ENCODE peak calls at places on chromosomes 11 and 22, in eight cellular contexts. N is Daoy, X is NCI-H524 treated with DMSO at 0.1 percent for 48 hours, V is G401, I is T1000, U is GM06990, C is RCC 7860, J is tibial nerve. K is an unnamed sample.

GRCh38 chr11:36333468-36333867 is 37.4 kb downstream of the PRR5L start:
- DNase-seq in J (no peak), V (no peak), I (no peak), X (no peak), N (no peak), U (no peak), C (no peak), K (no peak)

GRCh38 chr11:86041975-86042378 is 26.9 kb downstream of the PICALM start:
- DNase-seq in U (peak), N (peak), I (peak), V (peak), C (peak), J (peak), X (peak), K (peak)

GRCh38 chr11:117992620-117993019 is 6.4 kb downstream of the IL10RA start:
- DNase-seq in U (no peak), C (no peak), V (no peak), N (no peak), X (no peak), J (no peak), I (no peak), K (no peak)

GRCh38 chr22:19798825-19799224 is 38.2 kb downstream of the TBX1 start:
- DNase-seq in X (no peak), N (no peak), I (no peak), U (no peak), C (no peak), V (no peak), J (peak), K (no peak)

GRCh38 chr22:28137036-28137435 is 218.0 kb upstream of the PITPNB start:
- DNase-seq in N (no peak), V (no peak), U (no peak), J (no peak), I (no peak), C (no peak), X (no peak), K (no peak)

GRCh38 chr22:36753916-36754315 is 22.0 kb downstream of the IFT27 start:
- DNase-seq in C (no peak), V (no peak), N (no peak), U (no peak), J (no peak), X (no peak), I (no peak), K (no peak)

GRCh38 chr11:57458410-57459111 is 1.8 kb upstream of the RTN4RL2 start:
- DNase-seq in X (peak), I (no peak), N (peak), V (peak), J (no peak), U (peak), C (no peak), K (no peak)

GRCh38 chr11:118219696-118220095 is 5.1 kb downstream of the JAML start:
- DNase-seq in N (no peak), I (no peak), J (no peak), C (no peak), X (no peak), U (no peak), V (no peak), K (no peak)

GRCh38 chr11:18853086-18853720 is 61.6 kb upstream of the PTPN5 start:
- DNase-seq in X (no peak), J (no peak), I (no peak), C (peak), V (peak), U (peak), N (peak), K (no peak)

GRCh38 chr11:73429121-73429740 is 53.0 kb downstream of the RELT start:
- DNase-seq in X (no peak), C (no peak), V (no peak), J (no peak), U (no peak), I (no peak), N (no peak), K (peak)

GRCh38 chr11:36702330-36703054 is 104.5 kb upstream of the RAG2 start:
- DNase-seq in U (peak), N (peak), V (peak), X (peak), I (peak), C (peak), J (no peak), K (peak)

GRCh38 chr11:35237860-35238715 is 99.1 kb downstream of the CD44 start:
- DNase-seq in J (no peak), U (no peak), N (peak), C (no peak), I (no peak), V (peak), X (no peak), K (no peak)

GRCh38 chr11:131561486-131561885 is 191.1 kb downstream of the NTM start:
- DNase-seq in C (no peak), V (no peak), X (no peak), I (no peak), U (no peak), J (no peak), N (peak), K (no peak)

GRCh38 chr22:42905702-42906183 is 48.7 kb upstream of the ARFGAP3 start:
- DNase-seq in U (no peak), I (no peak), J (no peak), C (no peak), X (no peak), V (peak), N (peak), K (peak)

GRCh38 chr11:107780775-107781174 is 68.9 kb upstream of the SLN start:
- DNase-seq in I (no peak), C (no peak), N (no peak), V (peak), X (no peak), J (no peak), U (no peak), K (no peak)

GRCh38 chr11:132844956-132845355 is 687.3 kb downstream of the OPCML start:
- DNase-seq in N (peak), V (peak), X (no peak), I (no peak), U (no peak), J (no peak), C (peak), K (peak)

GRCh38 chr11:82811369-82811768 is 77.7 kb upstream of the FAM181B start:
- DNase-seq in V (no peak), J (no peak), C (no peak), I (no peak), X (no peak), N (no peak), U (no peak), K (no peak)

GRCh38 chr22:28148816-28149465 is 229.9 kb upstream of the PITPNB start:
- DNase-seq in N (no peak), V (no peak), J (no peak), I (no peak), C (no peak), X (no peak), U (no peak), K (no peak)

GRCh38 chr22:23240639-23241389 is 60.5 kb downstream of the BCR start:
- DNase-seq in N (no peak), C (no peak), X (no peak), I (no peak), U (no peak), J (no peak), V (no peak), K (no peak)

GRCh38 chr22:49670610-49671330 is 156.9 kb downstream of the BRD1 start:
- DNase-seq in J (no peak), U (no peak), N (peak), X (peak), V (no peak), C (no peak), I (no peak), K (no peak)

GRCh38 chr11:120522736-120523135 is 11.2 kb downstream of the GRIK4 start:
- DNase-seq in J (no peak), X (no peak), C (no peak), N (no peak), V (no peak), I (no peak), U (no peak), K (no peak)

GRCh38 chr11:100883860-100884259 is 196.8 kb downstream of the ARHGAP42 start:
- DNase-seq in V (no peak), C (no peak), J (no peak), U (no peak), X (no peak), I (no peak), N (no peak), K (no peak)

GRCh38 chr22:39661842-39662676 is 91.5 kb downstream of the CACNA1I start:
- DNase-seq in V (no peak), U (no peak), C (no peak), N (peak), J (no peak), X (no peak), I (no peak), K (no peak)

GRCh38 chr22:45475063-45475747 is 27.5 kb upstream of the FBLN1 start:
- DNase-seq in X (no peak), I (no peak), V (no peak), N (no peak), J (no peak), U (no peak), C (no peak), K (no peak)

GRCh38 chr11:73625690-73626318 is 20.6 kb upstream of the PLEKHB1 start:
- DNase-seq in I (peak), J (peak), V (peak), X (peak), U (no peak), C (peak), N (peak), K (peak)

GRCh38 chr11:128528294-128528693 is 59.1 kb downstream of the ETS1 start:
- DNase-seq in J (no peak), U (no peak), X (no peak), I (no peak), C (no peak), N (no peak), V (no peak), K (no peak)

GRCh38 chr22:43892183-43892894 is 526 bp upstream of the PNPLA5 start:
- DNase-seq in U (no peak), X (no peak), J (no peak), V (no peak), I (no peak), N (no peak), C (no peak), K (no peak)

GRCh38 chr11:69455969-69456368 is 25.5 kb upstream of the LINC01488 start:
- DNase-seq in N (no peak), C (no peak), I (no peak), X (no peak), J (no peak), U (no peak), V (no peak), K (no peak)

GRCh38 chr11:83971063-83971462 is 684.9 kb upstream of the CCDC90B start:
- DNase-seq in C (no peak), N (no peak), X (no peak), I (no peak), J (no peak), V (peak), U (no peak), K (no peak)

GRCh38 chr22:36471341-36471821 is 10.1 kb downstream of the TXN2 start:
- DNase-seq in V (no peak), X (no peak), I (no peak), N (peak), U (no peak), C (no peak), J (no peak), K (peak)

GRCh38 chr22:19720150-19720827 is 3.0 kb upstream of the GP1BB start:
- DNase-seq in X (no peak), V (no peak), U (no peak), J (no peak), N (no peak), C (no peak), I (no peak), K (no peak)